ENCODE peak calls at places on chromosome 2, in four cellular contexts. Z is HAP-1; J is effector memory CD4-positive, alpha-beta T cell; R is AG08396. D is an unnamed sample.

GRCh38 chr2:45224321-45224995 is 215.2 kb upstream of the SIX2 start:
- DNase-seq in Z (no peak), J (no peak), R (no peak), D (no peak)

GRCh38 chr2:49827366-49827765 is 673.1 kb upstream of the FSHR start:
- DNase-seq in Z (no peak), J (no peak), R (no peak), D (no peak)

GRCh38 chr2:43268066-43268971 is 41.9 kb upstream of the ZFP36L2 start:
- DNase-seq in J (no peak), Z (no peak), R (no peak), D (no peak)

GRCh38 chr2:190315273-190315672 is 4.4 kb downstream of the HIBCH start:
- DNase-seq in Z (no peak), J (no peak), R (no peak), D (no peak)

GRCh38 chr2:204234879-204235278 is 298.3 kb downstream of the ICOS start:
- DNase-seq in Z (no peak), J (no peak), R (peak), D (no peak)

GRCh38 chr2:112154246-112155110 is 16.3 kb downstream of the FBLN7 start:
- DNase-seq in R (no peak), Z (no peak), J (no peak), D (no peak)

GRCh38 chr2:70927138-70927537 is 8.6 kb upstream of the ATP6V1B1 start:
- DNase-seq in R (no peak), J (no peak), Z (peak), D (peak)

GRCh38 chr2:37189452-37190153 is 1.1 kb upstream of the SULT6B1 start:
- DNase-seq in Z (peak), R (peak), J (no peak), D (no peak)

GRCh38 chr2:136375017-136375901 is 257.3 kb upstream of the CXCR4 start:
- DNase-seq in J (no peak), Z (no peak), R (no peak), D (no peak)

GRCh38 chr2:202375006-202375610 is 1.0 kb upstream of the BMPR2 start:
- DNase-seq in R (peak), J (peak), Z (no peak), D (peak)

GRCh38 chr2:50476174-50476573 is 555.8 kb downstream of the NRXN1 start:
- DNase-seq in R (no peak), Z (peak), J (no peak), D (no peak)

GRCh38 chr2:121599963-121600651 is 49.2 kb downstream of the CLASP1 start:
- DNase-seq in J (no peak), R (no peak), Z (no peak), D (no peak)

GRCh38 chr2:2333076-2333475 is 2.0 kb upstream of the MYT1L start:
- DNase-seq in R (no peak), J (no peak), Z (no peak), D (no peak)

GRCh38 chr2:88059979-88060906 is 4.7 kb upstream of the KRCC1 start:
- DNase-seq in Z (no peak), R (peak), J (no peak), D (no peak)

GRCh38 chr2:231922945-231923344 is 3.3 kb downstream of the NPPC start:
- DNase-seq in Z (no peak), J (no peak), R (no peak), D (no peak)

GRCh38 chr2:236998250-236998649 is 87.4 kb upstream of the COPS8 start:
- DNase-seq in J (no peak), R (no peak), Z (no peak), D (no peak)

GRCh38 chr2:33670392-33670937 is 71.4 kb upstream of the FAM98A start:
- DNase-seq in J (no peak), R (no peak), Z (peak), D (no peak)

GRCh38 chr2:25697559-25698341 is 24.4 kb upstream of the DTNB start:
- DNase-seq in R (no peak), Z (no peak), J (no peak), D (no peak)

GRCh38 chr2:11366326-11366741 is 21.9 kb upstream of the ROCK2 start:
- DNase-seq in Z (no peak), J (no peak), R (no peak), D (peak)

GRCh38 chr2:148527488-148528340 is 116.8 kb upstream of the EPC2 start:
- DNase-seq in J (no peak), R (no peak), Z (no peak), D (no peak)

GRCh38 chr2:40244251-40245010 is 207.5 kb downstream of the SLC8A1 start:
- DNase-seq in J (no peak), Z (peak), R (peak), D (peak)